ENCODE peak calls at places on chromosomes 3 and 15, in seven cellular contexts. N is AG20443, D is activated B cell treated with CpG ODN at 0.5 μM for 24 hours, O is ovary, E is G401, I is tibial artery, P is midbrain. F is an unnamed sample.

GRCh38 chr3:38297947-38298711 is 16.0 kb downstream of the SLC22A14 start:
- DNase-seq in P (peak), E (peak), N (peak), I (no peak), D (no peak), O (no peak), F (no peak)

GRCh38 chr15:40807028-40807887 is at the start of the genes DNAJC17 and ZFYVE19:
- DNase-seq in E (peak), O (peak), P (peak), D (peak), I (peak), N (peak), F (peak)

GRCh38 chr3:10145685-10146084 is 4.1 kb downstream of the VHL start:
- DNase-seq in D (no peak), P (no peak), O (no peak), I (no peak), E (no peak), N (no peak), F (no peak)

GRCh38 chr3:148955544-148956346 is 35.6 kb upstream of the GYG1 start:
- DNase-seq in D (no peak), N (peak), E (peak), O (peak), P (peak), I (peak), F (no peak)

GRCh38 chr3:146432066-146432465 is 37.3 kb downstream of the PLSCR2 start:
- DNase-seq in P (no peak), I (no peak), E (no peak), D (no peak), O (no peak), N (no peak), F (no peak)

GRCh38 chr15:29612096-29612495 is 210.2 kb downstream of the TJP1 start:
- DNase-seq in O (no peak), I (no peak), N (peak), P (no peak), D (no peak), E (no peak), F (no peak)

GRCh38 chr3:143601738-143602480 is 246.4 kb downstream of the SLC9A9 start:
- DNase-seq in D (no peak), E (no peak), I (no peak), O (no peak), P (no peak), N (peak), F (no peak)

GRCh38 chr3:34675383-34676120 is 877.1 kb downstream of the PDCD6IP start:
- DNase-seq in O (no peak), P (no peak), E (no peak), D (no peak), N (no peak), I (no peak), F (no peak)

GRCh38 chr15:32878849-32879795 is 161.3 kb downstream of the GREM1 start:
- DNase-seq in E (no peak), O (no peak), P (no peak), D (no peak), N (peak), I (no peak), F (no peak)

GRCh38 chr3:138114988-138115971 is at the start of gene DZIP1L:
- DNase-seq in O (peak), N (peak), D (peak), I (peak), P (peak), E (peak), F (no peak)

GRCh38 chr15:99961011-99961441 is 227.8 kb upstream of the LYSMD4 start:
- DNase-seq in I (peak), O (peak), E (no peak), D (no peak), N (peak), P (peak), F (no peak)

GRCh38 chr3:123390865-123391613 is 57.9 kb downstream of the ADCY5 start:
- DNase-seq in I (no peak), N (peak), P (no peak), O (peak), E (no peak), D (no peak), F (no peak)

GRCh38 chr3:126557761-126558160 is 971 bp downstream of the C3orf22 start:
- DNase-seq in P (no peak), O (no peak), D (no peak), E (no peak), I (no peak), N (peak), F (no peak)

GRCh38 chr15:77292924-77293558 is 126.9 kb downstream of the PEAK1 start:
- DNase-seq in D (no peak), N (no peak), E (no peak), P (no peak), O (no peak), I (no peak), F (no peak)

GRCh38 chr3:4474683-4475490 is 7.8 kb upstream of the SUMF1 start:
- DNase-seq in P (peak), O (no peak), D (no peak), N (peak), I (peak), E (no peak), F (no peak)

GRCh38 chr15:40731034-40731433 is 24.0 kb downstream of the RMDN3 start:
- DNase-seq in O (no peak), P (no peak), I (no peak), D (no peak), E (no peak), N (no peak), F (no peak)

GRCh38 chr3:150170843-150171513 is 200.3 kb upstream of the PFN2 start:
- DNase-seq in D (no peak), E (no peak), N (no peak), I (no peak), O (no peak), P (peak), F (peak)

GRCh38 chr15:91302588-91303439 is 202.8 kb downstream of the SV2B start:
- DNase-seq in E (peak), N (peak), I (no peak), P (peak), D (no peak), O (no peak), F (peak)

GRCh38 chr15:31590609-31591008 is 264.0 kb downstream of the KLF13 start:
- DNase-seq in I (no peak), E (no peak), D (no peak), O (no peak), N (no peak), P (no peak), F (no peak)

GRCh38 chr3:120566243-120566980 is 29.7 kb upstream of the NDUFB4 start:
- DNase-seq in D (no peak), I (no peak), P (peak), O (no peak), E (peak), N (no peak), F (no peak)

GRCh38 chr3:194731496-194732073 is 45.9 kb downstream of the FAM43A start:
- DNase-seq in I (no peak), N (no peak), E (no peak), D (no peak), P (no peak), O (no peak), F (no peak)

GRCh38 chr3:140568842-140569520 is 108.9 kb upstream of the TRIM42 start:
- DNase-seq in O (peak), N (no peak), I (no peak), P (peak), D (no peak), E (peak), F (peak)

GRCh38 chr15:89452330-89452836 is 44.0 kb downstream of the RHCG start:
- DNase-seq in E (no peak), D (no peak), I (no peak), N (no peak), O (no peak), P (no peak), F (no peak)

GRCh38 chr3:159130108-159130507 is 328.3 kb downstream of the MFSD1 start:
- DNase-seq in I (no peak), O (no peak), P (peak), D (no peak), N (no peak), E (no peak), F (no peak)